ENCODE peak calls at places on chromosome 4, in five cellular contexts. Q is lower lobe of right lung, Y is tibial nerve, D is gastrocnemius medialis, Z is left lung. E is an unnamed sample.

GRCh38 chr4:113474017-113474416 is 287.5 kb downstream of the CAMK2D start:
- DNase-seq in Y (no peak), D (no peak), Z (no peak), Q (no peak), E (no peak)

GRCh38 chr4:41435509-41435908 is 102.4 kb upstream of the LIMCH1 start:
- DNase-seq in Z (no peak), Y (no peak), Q (no peak), D (no peak), E (no peak)

GRCh38 chr4:143773998-143774898 is 73.8 kb upstream of the FREM3 start:
- DNase-seq in D (no peak), Z (peak; percentile 35), Q (peak; percentile 49), Y (no peak), E (no peak)

GRCh38 chr4:88098993-88099752 is 59.3 kb downstream of the ABCG2 start:
- DNase-seq in Z (no peak), Y (no peak), D (no peak), Q (no peak), E (no peak)

GRCh38 chr4:27861802-27862201 is 1001.2 kb downstream of the STIM2 start:
- DNase-seq in Y (no peak), Q (no peak), D (no peak), Z (no peak), E (no peak)

GRCh38 chr4:36446275-36446674 is 164.9 kb downstream of the DTHD1 start:
- DNase-seq in Q (no peak), D (no peak), Y (no peak), Z (no peak), E (no peak)

GRCh38 chr4:1582227-1582626 is 101.9 kb downstream of the FAM53A start:
- DNase-seq in Q (peak; percentile 51), D (no peak), Z (no peak), Y (no peak), E (no peak)

GRCh38 chr4:10006236-10006603 is 15.1 kb downstream of the SLC2A9 start:
- DNase-seq in Z (peak; percentile 57), Y (no peak), D (peak; percentile 68), Q (no peak), E (no peak)

GRCh38 chr4:109702950-109703663 is at the start of gene CASP6:
- DNase-seq in D (peak; percentile 74), Y (peak; percentile 78), Q (peak; percentile 94), Z (peak; percentile 91), E (peak; percentile 66)

GRCh38 chr4:151045907-151046306 is 30.8 kb upstream of the LRBA start:
- DNase-seq in Z (no peak), Q (no peak), D (no peak), Y (no peak), E (no peak)

GRCh38 chr4:134327274-134328122 is 125.9 kb upstream of the PABPC4L start:
- DNase-seq in Y (no peak), Z (no peak), Q (no peak), D (no peak), E (no peak)

GRCh38 chr4:118734491-118735205 is 49.5 kb downstream of the METTL14 start:
- DNase-seq in Z (no peak), Q (no peak), D (no peak), Y (no peak), E (no peak)

GRCh38 chr4:85734446-85734845 is 259.5 kb downstream of the ARHGAP24 start:
- DNase-seq in Y (no peak), Z (no peak), D (no peak), Q (no peak), E (no peak)

GRCh38 chr4:33696586-33696985 is 2547.7 kb downstream of the ARAP2 start:
- DNase-seq in Z (no peak), D (no peak), Y (no peak), Q (no peak), E (no peak)

GRCh38 chr4:108078024-108078733 is 88.5 kb downstream of the HADH start:
- DNase-seq in D (no peak), Q (no peak), Y (no peak), Z (no peak), E (no peak)

GRCh38 chr4:185305979-185306442 is 89.7 kb downstream of the LRP2BP start:
- DNase-seq in D (no peak), Z (no peak), Y (no peak), Q (no peak), E (no peak)

GRCh38 chr4:169117591-169118081 is 107.6 kb upstream of the CBR4 start:
- DNase-seq in Y (no peak), Q (no peak), D (no peak), Z (no peak), E (no peak)

GRCh38 chr4:41692717-41693345 is 55.7 kb downstream of the PHOX2B start:
- DNase-seq in Y (no peak), D (peak; percentile 15), Z (no peak), Q (peak; percentile 48), E (no peak)

GRCh38 chr4:92121099-92121498 is 182.7 kb upstream of the GRID2 start:
- DNase-seq in Y (no peak), Z (no peak), Q (no peak), D (no peak), E (no peak)

GRCh38 chr4:145618210-145618911 is 824 bp upstream of the MMAA start:
- DNase-seq in D (no peak), Q (no peak), Y (no peak), Z (no peak), E (no peak)

GRCh38 chr4:68655764-68656444 is 14.5 kb downstream of the UGT2B15 start:
- DNase-seq in Q (no peak), D (no peak), Z (no peak), Y (no peak), E (no peak)

GRCh38 chr4:167234388-167234881 is at the start of gene SPOCK3:
- DNase-seq in D (no peak), Z (peak; percentile 40), Y (no peak), Q (peak; percentile 56), E (no peak)

GRCh38 chr4:7395635-7396034 is 39.1 kb downstream of the PSAPL1 start:
- DNase-seq in Z (peak; percentile 9), Y (no peak), Q (no peak), D (no peak), E (no peak)

GRCh38 chr4:100311181-100311580 is 120.9 kb upstream of the DDIT4L start:
- DNase-seq in D (peak; percentile 24), Y (no peak), Z (no peak), Q (no peak), E (no peak)

GRCh38 chr4:186760576-186760975 is 36.9 kb upstream of the FAT1 start:
- DNase-seq in Y (no peak), D (no peak), Q (no peak), Z (no peak), E (no peak)

GRCh38 chr4:52199574-52200338 is 148.7 kb downstream of the SPATA18 start:
- DNase-seq in Q (no peak), Z (no peak), D (no peak), Y (no peak), E (no peak)

GRCh38 chr4:768995-769394 is 56.9 kb downstream of the CPLX1 start:
- DNase-seq in D (no peak), Z (no peak), Q (peak; percentile 38), Y (no peak), E (no peak)

GRCh38 chr4:104901438-104901837 is 245.2 kb upstream of the TET2 start:
- DNase-seq in D (no peak), Q (no peak), Z (no peak), Y (no peak), E (no peak)

GRCh38 chr4:148539387-148539786 is 97.2 kb upstream of the NR3C2 start:
- DNase-seq in D (no peak), Y (no peak), Z (peak; percentile 31), Q (no peak), E (no peak)

GRCh38 chr4:65580551-65580950 is 89.7 kb downstream of the EPHA5 start:
- DNase-seq in Z (no peak), D (no peak), Q (no peak), Y (no peak), E (no peak)
- TF ChIP-seq CTCF in Z (no peak), D (no peak), Q (no peak), Y (no peak), E (no peak)

DNA sequence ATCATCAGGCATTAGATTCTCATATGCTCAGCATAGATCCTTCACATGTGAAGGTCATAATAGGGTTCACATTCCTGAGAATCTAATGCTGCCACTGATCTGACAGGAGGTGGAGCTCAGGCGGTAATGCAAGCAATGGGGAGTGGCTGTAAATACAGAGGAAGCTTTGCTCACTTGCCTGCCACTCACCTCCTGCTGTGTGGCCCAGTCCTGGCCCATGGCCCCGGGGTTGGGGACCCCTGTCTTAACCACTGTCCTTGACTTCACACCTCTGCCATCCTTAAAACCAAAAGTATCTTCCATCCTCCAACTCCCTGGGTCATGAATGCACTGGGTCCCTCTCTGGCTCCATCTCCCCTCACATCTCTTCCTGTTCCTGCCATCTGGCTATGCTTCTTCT is 129.1 kb downstream of the HMX1 start:
- DNase-seq in Q (peak; percentile 19), Z (no peak), D (no peak), Y (no peak), E (no peak)
- TF ChIP-seq CTCF in Q (no peak), Z (no peak), D (no peak), Y (no peak), E (no peak)

GRCh38 chr4:153579872-153580271 is 104.2 kb upstream of the TLR2 start:
- DNase-seq in Z (no peak), Y (no peak), D (no peak), Q (no peak), E (no peak)
- TF ChIP-seq CTCF in Z (no peak), Y (no peak), D (no peak), Q (no peak), E (no peak)

GRCh38 chr4:127126718-127127117 is 506.0 kb upstream of the INTU start:
- DNase-seq in Q (no peak), Y (no peak), D (no peak), Z (no peak), E (no peak)

GRCh38 chr4:127120706-127121105 is 512.1 kb upstream of the INTU start:
- DNase-seq in Y (no peak), D (no peak), Z (no peak), Q (no peak), E (no peak)

DNA sequence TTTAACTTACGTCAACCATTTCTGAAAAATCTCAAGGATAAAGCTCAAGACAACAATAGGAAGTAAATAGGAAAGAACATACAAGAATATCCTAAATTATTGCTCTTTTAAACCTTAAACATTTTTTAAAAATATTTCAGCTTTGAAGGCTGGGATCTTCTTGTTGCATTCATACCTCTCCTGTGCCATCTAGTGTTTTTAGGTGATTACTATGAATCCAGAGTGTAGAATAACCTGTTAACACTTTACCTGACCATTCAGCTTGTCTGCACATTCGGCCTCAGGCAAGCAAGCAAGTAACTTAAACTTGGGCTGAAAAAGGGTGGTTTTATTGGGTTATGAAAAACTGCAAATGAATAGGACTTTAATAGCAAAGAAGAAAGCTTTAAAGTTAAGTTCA is 507.8 kb upstream of the INTU start:
- DNase-seq in Y (no peak), Q (no peak), Z (no peak), D (no peak), E (no peak)
- TF ChIP-seq CTCF in Y (no peak), Q (no peak), Z (no peak), D (no peak), E (no peak)

E was measured in natural killer cell.